ENCODE peak calls at places on chromosomes 4 and X, in four cellular contexts. Z is GM12878, E is HepG2, N is K562. T is an unnamed sample.
A peak's percentile ranks its signal among the peaks of the same experiment; 100 is the strongest.

GRCh38 chr4:107913283-107913899 is 18.0 kb upstream of the CYP2U1 start:
- DNase-seq in Z (no peak), E (peak; percentile 59), N (peak; percentile 51), T (peak; percentile 62)

GRCh38 chrX:28042260-28042659 is 61.0 kb upstream of the DCAF8L1 start:
- DNase-seq in N (no peak), Z (no peak), E (no peak), T (no peak)

GRCh38 chr4:169164669-169165415 is 105.9 kb downstream of the SH3RF1 start:
- DNase-seq in E (no peak), Z (no peak), N (no peak), T (no peak)

GRCh38 chr4:121991968-121992367 is 40.1 kb upstream of the TRPC3 start:
- DNase-seq in N (no peak), Z (no peak), E (no peak), T (no peak)

GRCh38 chrX:141467442-141467841 is 117.1 kb downstream of the SPANXA1 start:
- DNase-seq in Z (no peak), E (no peak), N (no peak), T (no peak)

GRCh38 chr4:164109517-164109916 is 615.0 kb downstream of the TMA16 start:
- DNase-seq in E (no peak), N (no peak), Z (no peak), T (no peak)

GRCh38 chr4:53066155-53066554 is 204.0 kb downstream of the RASL11B start:
- DNase-seq in E (peak; percentile 12), Z (no peak), N (no peak), T (no peak)

GRCh38 chr4:61545902-61546498 is 345.9 kb downstream of the ADGRL3 start:
- DNase-seq in Z (no peak), N (no peak), E (no peak), T (no peak)

GRCh38 chrX:80511969-80512760 is 91.9 kb downstream of the TENT5D start:
- DNase-seq in N (peak; percentile 63), E (no peak), Z (no peak), T (no peak)

GRCh38 chr4:6200011-6200921 is at the start of gene JAKMIP1:
- DNase-seq in E (peak; percentile 25), Z (no peak), N (peak; percentile 99), T (peak; percentile 57)

GRCh38 chrX:136692271-136692670 is 44.3 kb downstream of the CD40LG start:
- DNase-seq in E (no peak), N (no peak), Z (no peak), T (no peak)

GRCh38 chr4:16498978-16499377 is 272.7 kb upstream of the TAPT1 start:
- DNase-seq in E (no peak), Z (no peak), N (no peak), T (no peak)

GRCh38 chr4:121742794-121743193 is 22.2 kb downstream of the SMIM43 start:
- DNase-seq in N (no peak), Z (no peak), E (no peak), T (no peak)

GRCh38 chr4:120688791-120689190 is 233.7 kb downstream of the PRDM5 start:
- DNase-seq in N (no peak), Z (no peak), E (no peak), T (no peak)

GRCh38 chrX:119672252-119672825 is 20.6 kb downstream of the SEPTIN6 start:
- DNase-seq in N (no peak), Z (no peak), E (peak; percentile 67), T (no peak)

GRCh38 chrX:119669424-119670037 is 23.4 kb downstream of the SEPTIN6 start:
- DNase-seq in Z (no peak), E (peak; percentile 80), N (no peak), T (no peak)

GRCh38 chrX:119661486-119661885 is 31.5 kb downstream of the SEPTIN6 start:
- DNase-seq in Z (no peak), E (no peak), N (no peak), T (no peak)

DNA sequence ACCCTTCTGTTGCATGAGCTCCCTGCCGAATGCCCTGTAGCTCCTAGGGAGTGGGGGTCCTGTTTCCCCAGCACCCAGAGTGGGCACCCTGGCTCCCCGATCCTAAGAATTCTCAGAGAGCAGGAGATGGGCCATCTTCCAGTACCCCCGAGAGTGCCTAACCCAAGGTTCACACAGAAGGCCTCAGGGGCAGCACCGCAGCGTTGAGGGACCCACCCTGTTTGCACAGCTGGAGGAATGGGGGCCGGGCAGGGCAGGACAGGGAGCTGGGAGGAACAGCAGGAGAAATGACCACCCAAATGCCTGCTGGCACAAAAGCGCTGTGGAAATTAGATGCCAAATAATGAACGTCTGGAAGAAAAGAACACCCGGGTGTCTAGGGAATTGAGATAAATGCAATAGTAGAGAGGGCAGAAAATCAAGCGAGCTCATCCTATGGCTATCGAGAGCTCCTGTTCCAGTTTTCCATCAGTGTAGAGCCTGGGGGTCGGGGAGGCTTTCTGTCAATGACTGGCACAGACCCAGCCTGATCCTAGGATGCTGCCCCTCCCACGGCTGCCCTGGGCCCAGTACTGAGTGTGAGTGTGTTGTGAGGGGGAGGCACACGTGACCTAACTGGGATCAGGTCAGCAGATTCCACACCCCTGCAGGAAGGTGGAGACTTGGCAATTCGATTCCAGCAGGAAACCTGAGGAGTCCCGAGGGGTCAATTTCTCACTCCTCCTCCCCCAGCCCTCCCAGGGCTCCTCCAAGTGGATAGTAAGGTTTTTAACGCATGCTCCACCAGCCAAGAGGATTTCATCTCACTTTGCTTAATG is 25.6 kb downstream of the SEPTIN6 start:
- DNase-seq in Z (no peak), N (no peak), E (no peak), T (no peak)
- TF ChIP-seq CHD4 in Z (no peak), N (no peak), E (no peak), T (no peak)

DNA sequence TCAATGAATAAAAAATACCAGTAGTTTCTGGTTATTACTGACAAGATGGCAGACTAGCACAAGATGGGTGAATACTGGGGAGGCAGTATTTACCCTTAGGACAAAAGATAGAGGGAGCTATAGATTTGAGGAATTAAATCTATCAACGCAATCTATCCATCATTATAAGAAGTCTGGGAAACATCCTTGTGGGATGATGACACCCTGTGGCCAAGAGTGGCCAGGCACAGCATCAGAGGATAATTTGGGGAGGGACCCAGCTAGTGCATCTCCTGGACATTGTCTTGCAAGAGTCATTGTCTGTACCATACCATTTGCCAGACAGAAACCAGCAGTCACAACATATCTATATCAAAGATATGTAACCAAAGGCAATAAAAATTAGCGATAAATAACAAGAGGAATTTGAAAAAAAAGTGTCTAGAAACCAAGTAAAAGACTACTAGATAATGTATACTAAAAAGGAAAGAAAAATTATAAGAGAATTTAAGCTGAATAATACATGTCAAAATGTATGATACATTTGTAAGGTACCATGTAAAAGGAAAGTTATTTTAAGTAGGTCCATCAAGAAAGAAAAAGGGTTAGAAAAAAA is 22.9 kb downstream of the KCTD8 start:
- DNase-seq in N (no peak), E (no peak), Z (no peak), T (no peak)
- TF ChIP-seq CHD4 in N (no peak), E (no peak), Z (no peak), T (no peak)

DNA sequence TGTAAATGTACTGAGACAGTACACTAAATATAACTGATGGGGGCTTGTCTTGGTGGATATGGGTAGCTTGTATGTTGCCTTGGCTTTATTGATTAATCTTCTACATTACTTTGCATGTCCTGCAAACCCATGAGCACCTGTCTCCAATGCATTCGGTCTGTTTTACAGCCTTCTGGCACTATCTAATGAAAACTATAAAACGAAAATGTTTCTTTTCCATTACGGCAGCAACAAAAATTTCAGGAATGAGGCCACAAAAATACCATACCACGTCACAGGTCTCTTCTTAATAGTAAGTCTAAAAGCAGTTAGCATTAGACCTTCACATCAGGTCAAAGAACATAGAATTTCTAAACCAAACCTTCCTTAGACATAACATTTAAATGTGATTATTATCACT is 49.8 kb downstream of the EDNRA start:
- DNase-seq in N (no peak), Z (no peak), E (no peak), T (no peak)
- TF ChIP-seq CHD4 in N (no peak), Z (no peak), E (no peak), T (no peak)

GRCh38 chr4:39664828-39665731 is 26.4 kb upstream of the SMIM14 start:
- DNase-seq in N (no peak), Z (no peak), E (peak; percentile 89), T (peak; percentile 32)
- TF ChIP-seq CHD4 in N (no peak), Z (no peak), E (no peak), T (no peak)

GRCh38 chr4:109925396-109925795 is 12.7 kb downstream of the EGF start:
- DNase-seq in N (no peak), E (no peak), Z (no peak), T (no peak)
- TF ChIP-seq CHD4 in N (no peak), E (no peak), Z (no peak), T (no peak)

DNA sequence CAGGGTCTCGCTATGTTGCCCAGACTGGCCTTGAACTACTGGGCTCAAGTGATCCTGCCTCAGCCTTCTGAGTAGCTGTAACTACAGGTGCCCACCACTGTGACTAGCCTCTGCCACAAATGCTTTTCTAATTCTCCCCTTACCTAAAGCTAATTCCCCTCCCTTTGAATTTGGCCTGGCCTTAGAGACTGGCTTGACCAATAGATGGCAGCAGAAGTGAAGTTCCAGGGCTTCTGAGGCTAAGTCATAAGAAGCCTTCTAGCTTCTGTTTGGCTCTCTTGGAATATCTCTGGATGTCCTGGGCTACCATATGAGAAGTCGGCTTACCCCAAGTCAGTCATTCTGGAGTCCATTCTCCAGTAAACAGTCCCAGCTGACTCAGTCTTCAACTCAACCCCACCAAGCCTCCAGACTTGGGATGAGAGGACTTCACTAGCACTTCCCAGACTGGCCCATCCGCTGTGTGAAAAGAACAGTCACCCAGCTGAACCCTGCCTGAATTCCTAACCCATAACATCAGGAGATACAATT is 61.0 kb downstream of the HPRT1 start:
- DNase-seq in N (peak; percentile 39), E (peak; percentile 34), Z (no peak), T (peak; percentile 82)
- TF ChIP-seq CHD4 in N (no peak), E (no peak), Z (no peak), T (no peak)